ENCODE peak calls at places on chromosomes 16 and 17, in four cellular contexts. One of them, this sample, is unnamed.
A peak's percentile ranks its signal among the peaks of the same experiment; 100 is the strongest.

GRCh38 chr17:76947309-76947708 is 79.1 kb downstream of the MGAT5B start:
- DNase-seq in IMR-90: no peak
- DNase-seq in OCI-LY7: no peak
- DNase-seq in mesendoderm: no peak
- DNase-seq in this sample: no peak

GRCh38 chr16:82924075-82924854 is 297.5 kb downstream of the CDH13 start:
- DNase-seq in OCI-LY7: no peak
- DNase-seq in mesendoderm: peak; percentile 17
- DNase-seq in IMR-90: no peak
- DNase-seq in this sample: no peak

GRCh38 chr16:27164280-27164837 is 39.0 kb upstream of the KDM8 start:
- DNase-seq in IMR-90: no peak
- DNase-seq in OCI-LY7: no peak
- DNase-seq in mesendoderm: no peak
- DNase-seq in this sample: no peak

GRCh38 chr17:2082003-2082862 is 27.3 kb downstream of the HIC1 start:
- DNase-seq in mesendoderm: peak; percentile 68
- DNase-seq in OCI-LY7: no peak
- DNase-seq in IMR-90: peak; percentile 41
- DNase-seq in this sample: no peak

GRCh38 chr16:54077412-54077821 is 209.2 kb downstream of the IRX3 start:
- DNase-seq in IMR-90: peak; percentile 81
- DNase-seq in mesendoderm: peak; percentile 32
- DNase-seq in OCI-LY7: no peak
- DNase-seq in this sample: no peak

GRCh38 chr17:81636505-81637288 is at the start of the genes NPLOC4 and TSPAN10:
- DNase-seq in OCI-LY7: peak; percentile 93
- DNase-seq in IMR-90: peak; percentile 80
- DNase-seq in mesendoderm: peak; percentile 87
- DNase-seq in this sample: peak; percentile 94

GRCh38 chr17:859461-860195 is 77.5 kb downstream of the MRM3 start:
- DNase-seq in IMR-90: peak; percentile 60
- DNase-seq in mesendoderm: no peak
- DNase-seq in OCI-LY7: no peak
- DNase-seq in this sample: no peak

GRCh38 chr17:37465058-37465616 is 24.6 kb upstream of the DUSP14 start:
- DNase-seq in mesendoderm: no peak
- DNase-seq in OCI-LY7: no peak
- DNase-seq in IMR-90: peak; percentile 72
- DNase-seq in this sample: no peak

GRCh38 chr16:5455110-5455509 is 357.5 kb upstream of the EEF2KMT start:
- DNase-seq in mesendoderm: no peak
- DNase-seq in IMR-90: no peak
- DNase-seq in OCI-LY7: no peak
- DNase-seq in this sample: no peak

GRCh38 chr17:80192268-80192667 is 22.4 kb downstream of the CARD14 start:
- DNase-seq in mesendoderm: no peak
- DNase-seq in OCI-LY7: no peak
- DNase-seq in IMR-90: no peak
- DNase-seq in this sample: no peak
- H3K4me2 ChIP-seq in mesendoderm: no peak overlapping the region
- H3K4me2 ChIP-seq in OCI-LY7: no peak overlapping the region
- H3K4me2 ChIP-seq in IMR-90: no peak overlapping the region
- H3K4me2 ChIP-seq in this sample: no peak overlapping the region

GRCh38 chr17:50279181-50279526 is 4.9 kb downstream of the TMEM92 start:
- DNase-seq in mesendoderm: no peak
- DNase-seq in IMR-90: peak; percentile 38
- DNase-seq in OCI-LY7: no peak
- DNase-seq in this sample: no peak

GRCh38 chr17:50280068-50280467 is 5.8 kb downstream of the TMEM92 start:
- DNase-seq in mesendoderm: no peak
- DNase-seq in IMR-90: no peak
- DNase-seq in OCI-LY7: no peak
- DNase-seq in this sample: no peak

GRCh38 chr17:50281739-50282401 is 7.6 kb downstream of the TMEM92 start:
- DNase-seq in OCI-LY7: no peak
- DNase-seq in mesendoderm: no peak
- DNase-seq in IMR-90: no peak
- DNase-seq in this sample: no peak

GRCh38 chr17:50279639-50280038 is 5.4 kb downstream of the TMEM92 start:
- DNase-seq in OCI-LY7: no peak
- DNase-seq in IMR-90: no peak
- DNase-seq in mesendoderm: no peak
- DNase-seq in this sample: no peak

GRCh38 chr17:50280801-50281441 is 6.7 kb downstream of the TMEM92 start:
- DNase-seq in mesendoderm: no peak
- DNase-seq in OCI-LY7: no peak
- DNase-seq in IMR-90: no peak
- DNase-seq in this sample: no peak
- H3K4me2 ChIP-seq in mesendoderm: no peak overlapping the region
- H3K4me2 ChIP-seq in OCI-LY7: no peak overlapping the region
- H3K4me2 ChIP-seq in IMR-90: no peak overlapping the region
- H3K4me2 ChIP-seq in this sample: no peak overlapping the region

GRCh38 chr16:25260416-25260815 is 2.8 kb upstream of the ZKSCAN2 start:
- DNase-seq in OCI-LY7: no peak
- DNase-seq in IMR-90: peak; percentile 34
- DNase-seq in mesendoderm: no peak
- DNase-seq in this sample: peak; percentile 32
- H3K4me2 ChIP-seq in OCI-LY7: peak overlapping the region; percentile 85
- H3K4me2 ChIP-seq in IMR-90: no peak overlapping the region
- H3K4me2 ChIP-seq in mesendoderm: peak overlapping the region; percentile 1
- H3K4me2 ChIP-seq in this sample: no peak overlapping the region

GRCh38 chr17:48545539-48545938 is 630 bp upstream of the HOXB2 start:
- DNase-seq in mesendoderm: no peak
- DNase-seq in OCI-LY7: no peak
- DNase-seq in IMR-90: peak; percentile 17
- DNase-seq in this sample: no peak
- H3K4me2 ChIP-seq in mesendoderm: no peak overlapping the region
- H3K4me2 ChIP-seq in OCI-LY7: no peak overlapping the region
- H3K4me2 ChIP-seq in IMR-90: peak overlapping the region; percentile 80
- H3K4me2 ChIP-seq in this sample: no peak overlapping the region

GRCh38 chr16:67833418-67834241 is 8.5 kb upstream of the THAP11 start:
- DNase-seq in mesendoderm: peak; percentile 94
- DNase-seq in OCI-LY7: peak; percentile 96
- DNase-seq in IMR-90: peak; percentile 84
- DNase-seq in this sample: peak; percentile 98

GRCh38 chr16:67837811-67838210 is 4.3 kb upstream of the THAP11 start:
- DNase-seq in OCI-LY7: no peak
- DNase-seq in mesendoderm: no peak
- DNase-seq in IMR-90: no peak
- DNase-seq in this sample: no peak

GRCh38 chr16:67834242-67834614 is 7.9 kb upstream of the THAP11 start:
- DNase-seq in IMR-90: no peak
- DNase-seq in OCI-LY7: no peak
- DNase-seq in mesendoderm: no peak
- DNase-seq in this sample: no peak

GRCh38 chr16:67828651-67829050 is 13.5 kb upstream of the THAP11 start:
- DNase-seq in mesendoderm: no peak
- DNase-seq in IMR-90: no peak
- DNase-seq in OCI-LY7: no peak
- DNase-seq in this sample: no peak

GRCh38 chr16:67833035-67833417 is 9.1 kb upstream of the THAP11 start:
- DNase-seq in OCI-LY7: no peak
- DNase-seq in IMR-90: peak; percentile 80
- DNase-seq in mesendoderm: no peak
- DNase-seq in this sample: no peak
- H3K4me2 ChIP-seq in OCI-LY7: peak overlapping the region; percentile 86
- H3K4me2 ChIP-seq in IMR-90: peak overlapping the region; percentile 99
- H3K4me2 ChIP-seq in mesendoderm: peak overlapping the region; percentile 77
- H3K4me2 ChIP-seq in this sample: peak overlapping the region; percentile 85